ENCODE peak calls at places on chromosomes 16 and 17, in four cellular contexts. One of them, this sample, is unnamed.

GRCh38 chr17:8872036-8872704 is 4.7 kb upstream of the PIK3R6 start:
- DNase-seq in adipocyte: no peak
- DNase-seq in IMR-90: no peak
- DNase-seq in Karpas-422: no peak
- DNase-seq in this sample: no peak

GRCh38 chr17:38712593-38712992 is 7.5 kb downstream of the MLLT6 start:
- DNase-seq in adipocyte: no peak
- DNase-seq in IMR-90: no peak
- DNase-seq in Karpas-422: no peak
- DNase-seq in this sample: no peak

GRCh38 chr17:76700627-76701470 is 9.9 kb downstream of the MXRA7 start:
- DNase-seq in adipocyte: peak
- DNase-seq in IMR-90: peak
- DNase-seq in Karpas-422: no peak
- DNase-seq in this sample: no peak

GRCh38 chr16:57740423-57741071 is 5.0 kb downstream of the KATNB1 start:
- DNase-seq in adipocyte: no peak
- DNase-seq in IMR-90: no peak
- DNase-seq in Karpas-422: no peak
- DNase-seq in this sample: no peak

GRCh38 chr16:13427943-13428342 is 492.0 kb upstream of the ERCC4 start:
- DNase-seq in adipocyte: no peak
- DNase-seq in IMR-90: no peak
- DNase-seq in Karpas-422: no peak
- DNase-seq in this sample: no peak

GRCh38 chr17:68694791-68695485 is 93.8 kb upstream of the FAM20A start:
- DNase-seq in adipocyte: no peak
- DNase-seq in IMR-90: no peak
- DNase-seq in Karpas-422: no peak
- DNase-seq in this sample: no peak

GRCh38 chr16:81833751-81834150 is 54.7 kb downstream of the PLCG2 start:
- DNase-seq in adipocyte: no peak
- DNase-seq in IMR-90: no peak
- DNase-seq in Karpas-422: peak
- DNase-seq in this sample: no peak

GRCh38 chr17:7856081-7856791 is 1.1 kb downstream of the NAA38 start:
- DNase-seq in adipocyte: peak
- DNase-seq in IMR-90: no peak
- DNase-seq in Karpas-422: peak
- DNase-seq in this sample: peak

GRCh38 chr16:89096768-89097527 is 3.3 kb downstream of the ACSF3 start:
- DNase-seq in adipocyte: no peak
- DNase-seq in IMR-90: peak
- DNase-seq in Karpas-422: no peak
- DNase-seq in this sample: no peak

GRCh38 chr16:80198265-80198994 is 342.4 kb upstream of the DYNLRB2 start:
- DNase-seq in adipocyte: no peak
- DNase-seq in IMR-90: peak
- DNase-seq in Karpas-422: no peak
- DNase-seq in this sample: peak
- H3K9ac ChIP-seq in adipocyte: no peak
- H3K9ac ChIP-seq in IMR-90: no peak
- H3K9ac ChIP-seq in Karpas-422: no peak
- H3K9ac ChIP-seq in this sample: no peak

GRCh38 chr17:82300228-82300627 is 17.2 kb downstream of the CD7 start:
- DNase-seq in adipocyte: no peak
- DNase-seq in IMR-90: no peak
- DNase-seq in Karpas-422: no peak
- DNase-seq in this sample: no peak
- H3K9ac ChIP-seq in adipocyte: no peak
- H3K9ac ChIP-seq in IMR-90: no peak
- H3K9ac ChIP-seq in Karpas-422: no peak
- H3K9ac ChIP-seq in this sample: no peak

GRCh38 chr16:19242186-19242585 is 43.3 kb upstream of the CLEC19A start:
- DNase-seq in adipocyte: no peak
- DNase-seq in IMR-90: no peak
- DNase-seq in Karpas-422: no peak
- DNase-seq in this sample: no peak
- H3K9ac ChIP-seq in adipocyte: no peak
- H3K9ac ChIP-seq in IMR-90: no peak
- H3K9ac ChIP-seq in Karpas-422: no peak
- H3K9ac ChIP-seq in this sample: no peak

GRCh38 chr17:74750327-74751069 is 2.1 kb downstream of the NHERF1 start:
- DNase-seq in adipocyte: no peak
- DNase-seq in IMR-90: no peak
- DNase-seq in Karpas-422: no peak
- DNase-seq in this sample: peak

GRCh38 chr17:74750039-74750326 is 1.6 kb downstream of the NHERF1 start:
- DNase-seq in adipocyte: no peak
- DNase-seq in IMR-90: no peak
- DNase-seq in Karpas-422: no peak
- DNase-seq in this sample: no peak

GRCh38 chr17:74748279-74748528 is 224 bp upstream of the NHERF1 start:
- DNase-seq in adipocyte: no peak
- DNase-seq in IMR-90: no peak
- DNase-seq in Karpas-422: no peak
- DNase-seq in this sample: no peak

GRCh38 chr17:74748529-74749261 is at the start of gene NHERF1:
- DNase-seq in adipocyte: peak
- DNase-seq in IMR-90: peak
- DNase-seq in Karpas-422: peak
- DNase-seq in this sample: peak

DNA sequence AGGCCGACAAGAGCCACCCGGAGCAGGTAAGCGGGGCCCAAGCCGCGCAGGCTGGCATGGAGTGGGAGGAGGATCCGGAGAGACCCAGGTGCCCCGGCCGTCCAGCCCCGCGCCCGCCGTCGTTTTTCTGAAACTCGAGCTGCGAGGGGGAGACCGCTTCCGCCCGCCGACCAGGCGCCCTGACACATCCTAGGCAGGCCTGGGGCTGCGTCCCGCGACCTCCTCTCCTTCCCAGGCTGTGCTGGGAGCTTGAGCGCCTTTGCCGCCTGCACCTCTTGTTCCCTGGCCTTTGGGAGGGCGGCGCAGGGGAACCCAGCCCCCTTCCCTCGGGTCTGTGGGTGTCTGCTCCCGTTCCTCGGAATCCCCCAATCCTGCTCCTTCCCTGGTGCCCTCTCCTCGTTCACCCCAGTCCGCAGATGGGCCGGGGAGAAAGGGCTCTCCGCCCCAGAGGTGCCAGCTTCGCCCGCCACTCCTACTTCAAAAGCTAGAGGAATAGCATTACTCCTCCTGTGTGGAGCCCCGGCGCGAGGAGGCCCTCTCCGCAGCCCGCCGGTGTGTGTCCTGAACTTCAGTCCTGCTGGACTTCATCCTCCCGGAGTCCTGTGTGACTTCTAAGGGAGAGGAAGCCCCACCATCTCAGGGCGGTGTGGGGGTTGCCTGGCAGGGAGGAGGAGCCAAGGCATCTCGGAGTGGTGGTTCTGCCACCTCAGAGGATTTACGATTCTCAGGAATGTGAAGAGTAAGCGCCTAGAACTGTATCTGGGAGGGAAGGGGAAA is 1.0 kb downstream of the NHERF1 start:
- DNase-seq in adipocyte: peak
- DNase-seq in IMR-90: no peak
- DNase-seq in Karpas-422: peak
- DNase-seq in this sample: peak
- H3K9ac ChIP-seq in adipocyte: peak
- H3K9ac ChIP-seq in IMR-90: peak
- H3K9ac ChIP-seq in Karpas-422: peak
- H3K9ac ChIP-seq in this sample: peak

DNA sequence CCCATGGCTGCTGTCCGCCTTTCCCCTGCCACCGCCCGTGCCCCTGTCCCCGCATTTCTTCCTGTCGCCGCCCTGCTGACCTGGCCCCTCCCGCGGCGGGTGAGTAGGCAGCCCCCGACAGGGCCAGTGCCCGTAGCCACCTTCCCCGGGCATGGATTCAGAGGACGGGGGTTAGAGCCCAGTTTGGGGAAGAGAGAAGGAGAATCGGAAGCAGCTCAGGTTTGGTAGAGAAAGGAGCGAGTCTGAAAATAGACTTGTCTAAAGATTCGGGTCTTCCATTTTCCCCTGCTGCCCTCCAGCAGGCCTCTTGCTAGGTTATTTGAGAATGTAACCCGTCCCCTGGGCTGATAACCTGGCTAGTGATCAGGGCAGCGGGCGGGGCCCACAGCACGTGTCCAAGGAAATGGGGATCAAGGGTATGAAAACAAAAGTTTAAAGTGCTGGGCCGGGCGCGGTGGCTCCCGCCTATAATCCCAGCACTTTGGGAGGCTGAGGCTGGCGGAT is 7.9 kb upstream of the CLDN9 start:
- DNase-seq in adipocyte: no peak
- DNase-seq in IMR-90: no peak
- DNase-seq in Karpas-422: no peak
- DNase-seq in this sample: peak
- H3K9ac ChIP-seq in adipocyte: no peak
- H3K9ac ChIP-seq in IMR-90: no peak
- H3K9ac ChIP-seq in Karpas-422: no peak
- H3K9ac ChIP-seq in this sample: peak